ENCODE peak calls at places on chromosomes 12 and 14, in four cellular contexts. K is Ammon's horn, J is HT1080, I is foreskin fibroblast. W is an unnamed sample.

GRCh38 chr12:117968826-117969659 is at the start of gene KSR2:
- DNase-seq in K (peak), J (peak), I (no peak), W (peak)

GRCh38 chr14:71754422-71755095 is 177.7 kb upstream of the RGS6 start:
- DNase-seq in J (no peak), I (no peak), K (no peak), W (no peak)

GRCh38 chr12:111024205-111024794 is 103.9 kb upstream of the MYL2 start:
- DNase-seq in J (peak), K (peak), I (peak), W (peak)

GRCh38 chr14:33790996-33791395 is 159.9 kb downstream of the EGLN3 start:
- DNase-seq in K (no peak), I (no peak), J (peak), W (no peak)

GRCh38 chr12:91326043-91327027 is 143.7 kb upstream of the DCN start:
- DNase-seq in I (peak), J (peak), K (peak), W (peak)

GRCh38 chr12:990308-990648 is 745 bp upstream of the ERC1 start:
- DNase-seq in J (no peak), I (peak), K (peak), W (no peak)

GRCh38 chr14:77059276-77059934 is 30.9 kb upstream of the IRF2BPL start:
- DNase-seq in J (peak), I (peak), K (peak), W (peak)

GRCh38 chr14:94923771-94924170 is 153.9 kb upstream of the GSC start:
- DNase-seq in J (no peak), K (no peak), I (no peak), W (no peak)

GRCh38 chr12:19301688-19302640 is 137.3 kb upstream of the AEBP2 start:
- DNase-seq in I (no peak), J (no peak), K (no peak), W (no peak)

GRCh38 chr14:61438860-61439765 is 117.7 kb downstream of the PRKCH start:
- DNase-seq in J (peak), K (peak), I (peak), W (peak)

GRCh38 chr12:49233842-49234526 is 30.9 kb upstream of the TUBA1C start:
- DNase-seq in I (no peak), K (peak), J (no peak), W (no peak)

GRCh38 chr12:95443458-95443857 is 30.5 kb upstream of the METAP2 start:
- DNase-seq in J (no peak), I (no peak), K (no peak), W (no peak)

GRCh38 chr12:50033317-50033679 is 8.0 kb upstream of the RACGAP1 start:
- DNase-seq in I (no peak), J (no peak), K (peak), W (no peak)

GRCh38 chr12:106645074-106645421 is 62.2 kb downstream of the RFX4 start:
- DNase-seq in I (no peak), J (peak), K (peak), W (no peak)

GRCh38 chr12:52515927-52516831 is 4.0 kb downstream of the KRT5 start:
- DNase-seq in I (no peak), J (no peak), K (no peak), W (no peak)

GRCh38 chr14:51447411-51447810 is 204.3 kb upstream of the FRMD6 start:
- DNase-seq in I (no peak), K (no peak), J (no peak), W (no peak)

GRCh38 chr12:52521581-52522266 is 1.5 kb upstream of the KRT5 start:
- DNase-seq in J (peak), K (no peak), I (no peak), W (no peak)

W was measured in endothelial cell of umbilical vein.